ENCODE peak calls at places on chromosomes 1 and 21, in five cellular contexts. Z is memory B cell; I is NCI-H345; C is activated CD4-positive, alpha-beta T cell treated with anti-CD3 and anti-CD28 coated beads for 36 hours; M is Calu3. A is an unnamed sample.

GRCh38 chr1:64472805-64473204 is 2.9 kb downstream of the CACHD1 start:
- DNase-seq in Z (no peak), I (peak), C (no peak), M (no peak), A (no peak)

GRCh38 chr1:72606216-72606615 is 323.9 kb upstream of the NEGR1 start:
- DNase-seq in Z (no peak), I (no peak), C (no peak), M (no peak), A (no peak)

GRCh38 chr1:3775498-3776230 is 3.1 kb downstream of the SMIM1 start:
- DNase-seq in Z (no peak), I (peak), C (peak), M (peak), A (peak)

GRCh38 chr1:47927165-47927564 is 70.0 kb downstream of the TRABD2B start:
- DNase-seq in Z (no peak), I (no peak), C (no peak), M (no peak), A (peak)

GRCh38 chr1:8261398-8261762 is 56.5 kb upstream of the SLC45A1 start:
- DNase-seq in Z (no peak), I (no peak), C (no peak), M (no peak), A (no peak)

GRCh38 chr1:25003457-25004190 is 73.5 kb upstream of the RUNX3 start:
- DNase-seq in Z (no peak), I (no peak), C (peak), M (no peak), A (no peak)

GRCh38 chr1:246631426-246631825 is 65.2 kb downstream of the CNST start:
- DNase-seq in Z (no peak), I (no peak), C (no peak), M (no peak), A (no peak)

GRCh38 chr21:33261635-33262034 is 4.5 kb upstream of the IL10RB start:
- DNase-seq in Z (no peak), I (no peak), C (no peak), M (no peak), A (no peak)

GRCh38 chr21:42737969-42738590 is 84.7 kb downstream of the PDE9A start:
- DNase-seq in Z (no peak), I (no peak), C (peak), M (peak), A (no peak)

GRCh38 chr1:243513726-243514491 is 258.1 kb downstream of the SDCCAG8 start:
- DNase-seq in Z (no peak), I (no peak), C (no peak), M (no peak), A (no peak)

A was measured in NCI-H774.